ENCODE peak calls at places on chromosome 11, in six cellular contexts. L is stomach, N is prostate gland, Z is heart left ventricle, S is spleen, T is gastrocnemius medialis. K is an unnamed sample.
A peak's percentile ranks its signal among the peaks of the same experiment; 100 is the strongest.

GRCh38 chr11:87368151-87368550 is 330.4 kb downstream of the TMEM135 start:
- DNase-seq in S (no peak), T (no peak), N (no peak), Z (no peak), L (no peak), K (no peak)

GRCh38 chr11:95516786-95517185 is 272.8 kb downstream of the FAM76B start:
- DNase-seq in N (no peak), S (no peak), Z (no peak), L (no peak), T (no peak), K (no peak)

GRCh38 chr11:47766363-47767227 is 546 bp downstream of the FNBP4 start:
- DNase-seq in Z (peak; percentile 81), T (peak; percentile 72), L (peak; percentile 79), S (peak; percentile 93), N (peak; percentile 67), K (peak; percentile 81)

GRCh38 chr11:86486261-86487030 is 111.8 kb downstream of the CCDC81 start:
- DNase-seq in N (no peak), T (no peak), L (no peak), S (peak; percentile 80), Z (no peak), K (no peak)

GRCh38 chr11:19954899-19955298 is 205.4 kb downstream of the DBX1 start:
- DNase-seq in Z (no peak), T (no peak), L (no peak), S (no peak), N (no peak), K (no peak)

GRCh38 chr11:131372243-131372930 is 2.0 kb downstream of the NTM start:
- DNase-seq in N (no peak), Z (no peak), T (no peak), L (no peak), S (no peak), K (no peak)

GRCh38 chr11:132987936-132988335 is 544.4 kb downstream of the OPCML start:
- DNase-seq in L (no peak), T (no peak), S (no peak), N (no peak), Z (no peak), K (no peak)

GRCh38 chr11:123300874-123301695 is 106.0 kb upstream of the CLMP start:
- DNase-seq in Z (no peak), L (no peak), S (no peak), T (no peak), N (no peak), K (no peak)

GRCh38 chr11:69863544-69864200 is 44.5 kb upstream of the FGF3 start:
- DNase-seq in S (no peak), L (no peak), T (no peak), Z (no peak), N (no peak), K (no peak)

GRCh38 chr11:1573077-1573846 is 1.2 kb upstream of the DUSP8 start:
- DNase-seq in Z (no peak), N (no peak), S (no peak), L (peak; percentile 61), T (no peak), K (peak; percentile 71)

GRCh38 chr11:120599816-120600420 is 88.4 kb downstream of the GRIK4 start:
- DNase-seq in Z (no peak), L (no peak), T (no peak), S (peak; percentile 30), N (no peak), K (no peak)

GRCh38 chr11:75375626-75376025 is 23.7 kb upstream of the RPS3 start:
- DNase-seq in Z (no peak), L (no peak), T (no peak), N (no peak), S (no peak), K (no peak)

GRCh38 chr11:47983464-47984397 is 3.4 kb downstream of the PTPRJ start:
- DNase-seq in L (no peak), N (no peak), Z (no peak), T (no peak), S (no peak), K (no peak)

GRCh38 chr11:11036185-11037161 is 178.6 kb upstream of the ZBED5 start:
- DNase-seq in T (peak; percentile 39), Z (no peak), L (no peak), N (peak; percentile 77), S (no peak), K (no peak)

GRCh38 chr11:58963551-58964075 is 24.3 kb downstream of the GLYATL1 start:
- DNase-seq in S (no peak), Z (no peak), N (peak; percentile 66), L (peak; percentile 33), T (no peak), K (no peak)

GRCh38 chr11:77547047-77547836 is 42.5 kb upstream of the AQP11 start:
- DNase-seq in S (no peak), T (no peak), N (no peak), Z (no peak), L (no peak), K (no peak)

GRCh38 chr11:102287963-102288744 is 29.1 kb upstream of the BIRC3 start:
- DNase-seq in L (peak; percentile 45), N (peak; percentile 50), Z (peak; percentile 31), T (no peak), S (no peak), K (peak; percentile 37)

GRCh38 chr11:15909937-15910598 is 446.3 kb downstream of the SOX6 start:
- DNase-seq in T (no peak), L (no peak), S (no peak), N (no peak), Z (no peak), K (no peak)
- H3K4me3 ChIP-seq in T (no peak overlapping the region), L (no peak overlapping the region), S (no peak overlapping the region), N (no peak overlapping the region), Z (no peak overlapping the region), K (no peak overlapping the region)

GRCh38 chr11:65429724-65430405 is 7.3 kb downstream of the NEAT1 start:
- DNase-seq in T (peak; percentile 68), N (peak; percentile 76), Z (peak; percentile 79), L (peak; percentile 80), S (peak; percentile 91), K (peak; percentile 82)

GRCh38 chr11:65430406-65431217 is 8.0 kb downstream of the NEAT1 start:
- DNase-seq in S (no peak), T (no peak), L (peak; percentile 25), Z (no peak), N (peak; percentile 16), K (peak; percentile 26)

GRCh38 chr11:65427691-65428577 is 5.3 kb downstream of the NEAT1 start:
- DNase-seq in Z (no peak), L (peak; percentile 64), S (peak; percentile 74), T (peak; percentile 66), N (peak; percentile 71), K (peak; percentile 69)

GRCh38 chr11:65428578-65429068 is 6.0 kb downstream of the NEAT1 start:
- DNase-seq in Z (no peak), L (peak; percentile 65), T (no peak), S (peak; percentile 74), N (peak; percentile 69), K (peak; percentile 73)

DNA sequence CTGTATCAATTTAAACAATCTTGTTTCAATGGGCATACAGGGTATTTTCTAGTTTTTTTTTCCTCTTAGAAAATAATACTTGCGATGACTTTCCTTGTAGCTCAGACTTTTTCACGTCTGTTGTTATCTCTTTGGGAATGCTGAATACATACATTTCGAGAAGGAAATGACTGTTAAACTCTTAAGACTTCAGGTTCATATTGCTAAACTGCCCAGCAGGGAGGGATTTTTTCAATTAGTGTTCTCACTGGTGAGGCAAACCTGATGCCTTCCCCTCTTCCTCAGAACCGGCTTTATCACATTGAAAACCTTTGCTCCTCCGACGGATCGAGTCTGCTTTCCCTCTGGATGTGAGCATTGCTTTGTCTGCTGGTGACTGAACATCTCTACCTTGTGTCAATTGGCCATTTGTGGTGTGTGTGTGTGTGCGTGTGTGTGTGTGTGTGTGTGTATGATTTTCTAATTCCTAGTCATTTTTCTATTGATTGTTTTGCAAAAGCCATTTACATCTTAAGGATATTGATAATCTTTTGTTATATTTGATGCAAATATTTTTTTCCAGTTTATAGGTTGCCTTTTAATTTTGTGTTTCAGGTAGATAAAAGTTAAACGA is 6.6 kb downstream of the NEAT1 start:
- DNase-seq in S (no peak), T (no peak), L (peak; percentile 43), Z (no peak), N (peak; percentile 51), K (peak; percentile 59)
- TF ChIP-seq POLR2A in S (peak; percentile 64), T (no peak), L (peak; percentile 90), Z (peak; percentile 8), N (peak; percentile 19), K (peak; percentile 61)

GRCh38 chr11:117219001-117219400 is 12.9 kb downstream of the PCSK7 start:
- DNase-seq in N (no peak), S (no peak), T (no peak), Z (no peak), L (no peak), K (no peak)
- H3K4me3 ChIP-seq in N (no peak overlapping the region), S (no peak overlapping the region), T (no peak overlapping the region), Z (no peak overlapping the region), L (no peak overlapping the region), K (no peak overlapping the region)

GRCh38 chr11:93783767-93784151 is 323 bp upstream of the MED17 start:
- DNase-seq in L (no peak), S (no peak), Z (no peak), N (no peak), T (no peak), K (no peak)

GRCh38 chr11:93783362-93783761 is 720 bp upstream of the MED17 start:
- DNase-seq in Z (no peak), L (no peak), S (no peak), N (no peak), T (no peak), K (no peak)

GRCh38 chr11:93784935-93785360 is 866 bp downstream of the MED17 start:
- DNase-seq in N (no peak), L (no peak), Z (no peak), S (no peak), T (no peak), K (no peak)

GRCh38 chr11:93784152-93784934 is at the start of gene MED17:
- DNase-seq in Z (peak; percentile 95), S (peak; percentile 97), L (peak; percentile 92), N (peak; percentile 92), T (peak; percentile 88), K (peak; percentile 94)
- TF ChIP-seq POLR2A in Z (no peak), S (no peak), L (no peak), N (peak; percentile 88), T (peak; percentile 79), K (peak; percentile 84)

GRCh38 chr11:8934735-8935478 is 2.2 kb upstream of the C11orf16 start:
- DNase-seq in Z (no peak), T (no peak), L (no peak), N (no peak), S (no peak), K (no peak)
- H3K4me3 ChIP-seq in Z (no peak overlapping the region), T (no peak overlapping the region), L (no peak overlapping the region), N (no peak overlapping the region), S (no peak overlapping the region), K (no peak overlapping the region)

GRCh38 chr11:128759597-128759996 is 65.7 kb downstream of the FLI1 start:
- DNase-seq in T (no peak), L (no peak), Z (no peak), N (no peak), S (no peak), K (no peak)
- TF ChIP-seq POLR2A in T (no peak), L (no peak), Z (no peak), N (no peak), S (no peak), K (no peak)

K was measured in transverse colon.